ENCODE peak calls at places on chromosomes 16 and 17, in nine cellular contexts. F is NCI-H2081; M is iris pigment epithelial cell; I is spleen; U is CD8-positive, alpha-beta T cell; O is hypothalamus; H is transverse colon; P is adipocyte; L is H54. X is an unnamed sample.

GRCh38 chr16:78562156-78562555 is 462.7 kb downstream of the WWOX start:
- DNase-seq in M (no peak), L (no peak), H (no peak), P (no peak), I (no peak), U (no peak), O (no peak), F (no peak), X (no peak)

GRCh38 chr17:520447-521167 is 168.0 kb upstream of the RPH3AL start:
- DNase-seq in I (no peak), M (peak; percentile 83), H (no peak), P (peak; percentile 53), O (no peak), U (no peak), L (no peak), F (no peak), X (no peak)

GRCh38 chr16:84933774-84934571 is 77.4 kb downstream of the ZDHHC7 start:
- DNase-seq in O (peak; percentile 30), I (peak; percentile 88), P (no peak), U (no peak), M (no peak), F (no peak), L (no peak), H (no peak), X (peak; percentile 91)

GRCh38 chr17:40448213-40448638 is 5.0 kb downstream of the IGFBP4 start:
- DNase-seq in M (no peak), U (no peak), P (peak; percentile 52), F (no peak), O (no peak), I (no peak), L (no peak), H (peak; percentile 54), X (no peak)

GRCh38 chr17:70896843-70897242 is 727.5 kb downstream of the KCNJ2 start:
- DNase-seq in I (no peak), M (no peak), U (no peak), F (no peak), H (no peak), P (no peak), O (no peak), L (no peak), X (no peak)

GRCh38 chr16:56409195-56409594 is 16.1 kb downstream of the AMFR start:
- DNase-seq in P (peak; percentile 38), O (no peak), H (no peak), I (no peak), M (peak; percentile 78), F (no peak), L (no peak), U (no peak), X (no peak)

GRCh38 chr16:68279726-68280125 is 15.4 kb downstream of the SLC7A6 start:
- DNase-seq in O (no peak), F (no peak), M (no peak), L (no peak), I (no peak), P (no peak), U (no peak), H (no peak), X (no peak)

GRCh38 chr17:18960803-18961511 is 9.0 kb downstream of the SLC5A10 start:
- DNase-seq in M (peak; percentile 52), U (peak; percentile 89), I (peak; percentile 95), F (peak; percentile 28), O (peak; percentile 73), L (peak; percentile 79), P (peak; percentile 87), H (peak; percentile 90), X (peak; percentile 87)

GRCh38 chr17:27564463-27564862 is 66.5 kb upstream of the LGALS9 start:
- DNase-seq in H (no peak), I (peak; percentile 6), F (no peak), M (no peak), L (no peak), U (no peak), O (no peak), P (no peak), X (no peak)

GRCh38 chr16:19680972-19681371 is 37.1 kb downstream of the KNOP1 start:
- DNase-seq in O (no peak), F (peak; percentile 9), M (no peak), P (no peak), U (no peak), L (no peak), H (no peak), I (no peak), X (no peak)

GRCh38 chr17:280901-281300 is 71.7 kb downstream of the RPH3AL start:
- DNase-seq in I (peak; percentile 49), M (no peak), O (no peak), L (no peak), P (no peak), H (no peak), F (no peak), U (no peak), X (no peak)

GRCh38 chr16:81532491-81533174 is 88.0 kb downstream of the CMIP start:
- DNase-seq in I (peak; percentile 60), L (no peak), M (no peak), U (no peak), F (no peak), O (no peak), H (peak; percentile 73), P (no peak), X (no peak)

GRCh38 chr17:30961213-30962188 is 9.3 kb upstream of the RNF135 start:
- DNase-seq in M (no peak), U (no peak), O (no peak), P (peak; percentile 16), F (no peak), H (no peak), I (no peak), L (no peak), X (no peak)

GRCh38 chr17:40068917-40069750 is 6.4 kb downstream of the THRA start:
- DNase-seq in P (peak; percentile 92), O (peak; percentile 91), L (no peak), M (peak; percentile 76), I (peak; percentile 92), U (peak; percentile 86), F (peak; percentile 86), H (peak; percentile 87), X (peak; percentile 96)

GRCh38 chr17:6914711-6915110 is 81.1 kb upstream of the ALOX12 start:
- DNase-seq in I (no peak), U (no peak), F (no peak), M (peak; percentile 31), L (peak; percentile 23), H (no peak), O (no peak), P (no peak), X (no peak)

GRCh38 chr16:81598083-81598482 is 153.5 kb downstream of the CMIP start:
- DNase-seq in P (no peak), L (no peak), H (no peak), I (no peak), M (no peak), F (no peak), O (no peak), U (no peak), X (no peak)

GRCh38 chr16:48057085-48057484 is 98.7 kb downstream of the ABCC12 start:
- DNase-seq in H (no peak), U (no peak), I (no peak), M (no peak), F (no peak), O (no peak), L (no peak), P (no peak), X (no peak)

GRCh38 chr17:28624148-28624547 is 10.2 kb upstream of the RSKR start:
- DNase-seq in H (no peak), P (no peak), L (no peak), M (no peak), O (no peak), F (no peak), U (no peak), I (no peak), X (no peak)

GRCh38 chr17:60704170-60704569 is 26.5 kb downstream of the BCAS3 start:
- DNase-seq in I (no peak), P (no peak), O (no peak), M (no peak), U (no peak), L (no peak), H (no peak), F (no peak), X (no peak)

GRCh38 chr17:17749025-17749772 is 67.9 kb downstream of the RAI1 start:
- DNase-seq in P (no peak), M (no peak), F (peak; percentile 78), O (no peak), U (no peak), H (no peak), L (no peak), I (peak; percentile 85), X (no peak)

GRCh38 chr16:59342669-59343068 is 608.6 kb upstream of the GOT2 start:
- DNase-seq in O (no peak), U (no peak), L (no peak), F (no peak), H (no peak), P (no peak), M (no peak), I (no peak), X (no peak)

GRCh38 chr17:61196799-61197198 is 202.8 kb upstream of the TBX2 start:
- DNase-seq in O (no peak), M (no peak), L (no peak), F (no peak), U (no peak), I (no peak), H (no peak), P (peak; percentile 32), X (no peak)

GRCh38 chr17:8372422-8372821 is 4.1 kb downstream of the KRABD2 start:
- DNase-seq in P (no peak), O (no peak), F (no peak), L (no peak), H (no peak), I (no peak), U (no peak), M (no peak), X (no peak)

GRCh38 chr17:45096926-45097325 is 35.4 kb downstream of the PLCD3 start:
- DNase-seq in O (no peak), H (no peak), P (no peak), M (no peak), L (no peak), I (no peak), F (no peak), U (no peak), X (no peak)

GRCh38 chr17:2373179-2373578 is 27.7 kb downstream of the MNT start:
- DNase-seq in I (no peak), O (no peak), P (no peak), F (no peak), U (no peak), L (no peak), M (no peak), H (no peak), X (no peak)

GRCh38 chr16:89615596-89616090 is 2.2 kb downstream of the DPEP1 start:
- DNase-seq in I (no peak), H (peak; percentile 30), F (no peak), P (peak; percentile 50), U (peak; percentile 65), L (no peak), M (no peak), O (no peak), X (no peak)

GRCh38 chr17:29833801-29834200 is 96.2 kb downstream of the SSH2 start:
- DNase-seq in I (no peak), P (no peak), H (no peak), F (no peak), M (no peak), U (no peak), O (no peak), L (no peak), X (no peak)

GRCh38 chr16:69906838-69907301 is 44.3 kb upstream of the CLEC18A start:
- DNase-seq in L (no peak), P (peak; percentile 81), U (no peak), I (no peak), H (no peak), F (no peak), M (peak; percentile 91), O (no peak), X (no peak)

GRCh38 chr17:78677303-78678219 is 100.4 kb upstream of the DNAH17 start:
- DNase-seq in I (peak; percentile 50), O (no peak), L (peak; percentile 42), M (peak; percentile 11), F (no peak), U (no peak), P (no peak), H (no peak), X (no peak)

GRCh38 chr17:17740627-17741237 is 59.5 kb downstream of the RAI1 start:
- DNase-seq in I (no peak), U (peak; percentile 73), H (no peak), O (no peak), P (no peak), M (no peak), F (no peak), L (no peak), X (peak; percentile 50)

GRCh38 chr16:84735846-84736586 is 36.2 kb downstream of the USP10 start:
- DNase-seq in M (no peak), O (no peak), P (no peak), U (peak; percentile 60), H (peak; percentile 79), F (peak; percentile 77), L (no peak), I (no peak), X (peak; percentile 71)